ENCODE peak calls at places on chromosomes 7 and 10, in four cellular contexts. X, J, I and Q are unnamed samples.

GRCh38 chr10:22624289-22624738 is 90.1 kb downstream of the PIP4K2A start:
- DNase-seq in X (no peak), J (no peak), I (peak), Q (no peak)

GRCh38 chr7:43873300-43873699 is 4.0 kb upstream of the MRPS24 start:
- DNase-seq in X (no peak), J (no peak), I (no peak), Q (no peak)

GRCh38 chr7:39735903-39736302 is 112.5 kb downstream of the RALA start:
- DNase-seq in X (no peak), J (no peak), I (peak), Q (no peak)

GRCh38 chr10:83252169-83252568 is 887.1 kb upstream of the GHITM start:
- DNase-seq in X (no peak), J (no peak), I (no peak), Q (no peak)

GRCh38 chr7:135253851-135254815 is 20.5 kb downstream of the STRA8 start:
- DNase-seq in X (no peak), J (peak), I (peak), Q (no peak)

GRCh38 chr10:108862691-108863350 is 1060.5 kb downstream of the XPNPEP1 start:
- DNase-seq in X (no peak), J (no peak), I (no peak), Q (no peak)

GRCh38 chr10:62618576-62619408 is 185.7 kb upstream of the ADO start:
- DNase-seq in X (no peak), J (no peak), I (no peak), Q (no peak)

GRCh38 chr7:1060315-1061080 is 16.2 kb downstream of the GPR146 start:
- DNase-seq in X (no peak), J (peak), I (no peak), Q (no peak)

GRCh38 chr7:77399838-77400237 is 16.3 kb downstream of the GSAP start:
- DNase-seq in X (no peak), J (no peak), I (no peak), Q (no peak)

GRCh38 chr7:49089717-49090116 is 165.4 kb downstream of the CDC14C start:
- DNase-seq in X (no peak), J (no peak), I (no peak), Q (no peak)